ENCODE peak calls at places on chromosomes 1 and 21, in six cellular contexts. A is GM12864; B is ovary; S is fibroblast of mammary gland; J is stimulated activated CD4-positive, alpha-beta T cell treated with anti-CD3 and anti-CD28 coated beads, Interleukin-2, amount 100 ng/mL, for 4 hours; Z is stromal cell of bone marrow. D is an unnamed sample.

GRCh38 chr1:216559359-216559758 is 136.1 kb upstream of the USH2A start:
- DNase-seq in S (no peak), Z (no peak), J (no peak), B (no peak), A (no peak), D (no peak)

GRCh38 chr1:19828546-19828945 is 13.5 kb upstream of the RNF186 start:
- DNase-seq in J (no peak), A (no peak), S (peak; percentile 11), Z (no peak), B (no peak), D (no peak)

GRCh38 chr1:55164906-55165305 is 50.3 kb downstream of the USP24 start:
- DNase-seq in S (no peak), J (no peak), B (no peak), A (no peak), Z (no peak), D (peak; percentile 2)

GRCh38 chr21:34974162-34974981 is 74.7 kb downstream of the RUNX1 start:
- DNase-seq in Z (no peak), J (no peak), S (no peak), A (peak; percentile 81), B (no peak), D (no peak)

GRCh38 chr21:29193907-29194306 is 63.5 kb downstream of the MAP3K7CL start:
- DNase-seq in J (no peak), A (no peak), Z (no peak), B (no peak), S (no peak), D (no peak)

GRCh38 chr1:48033495-48034050 is 36.4 kb upstream of the TRABD2B start:
- DNase-seq in A (no peak), B (no peak), Z (no peak), S (no peak), J (no peak), D (no peak)

GRCh38 chr1:38898653-38899230 is 17.4 kb upstream of the GJA9 start:
- DNase-seq in B (no peak), S (peak; percentile 10), A (no peak), J (no peak), Z (peak; percentile 15), D (peak; percentile 16)

GRCh38 chr1:227940791-227941241 is 6.9 kb downstream of the WNT9A start:
- DNase-seq in B (peak; percentile 17), Z (no peak), J (no peak), S (no peak), A (no peak), D (no peak)

GRCh38 chr1:77540501-77541161 is 141.8 kb downstream of the ZZZ3 start:
- DNase-seq in A (no peak), Z (no peak), S (peak; percentile 98), B (no peak), J (no peak), D (peak; percentile 76)

D was measured in astrocyte.